ENCODE peak calls at places on chromosomes 5 and 9, in four cellular contexts. One of them, this sample, is unnamed.

GRCh38 chr5:119078870-119079269 is 8.0 kb downstream of the DMXL1 start:
- DNase-seq in stomach: no peak
- DNase-seq in IMR-90: peak
- DNase-seq in ovary: no peak
- DNase-seq in this sample: no peak

GRCh38 chr5:160231789-160232342 is 2.6 kb downstream of the FABP6 start:
- DNase-seq in stomach: no peak
- DNase-seq in IMR-90: peak
- DNase-seq in ovary: no peak
- DNase-seq in this sample: no peak

GRCh38 chr9:86925686-86926085 is 21.6 kb downstream of the GAS1 start:
- DNase-seq in stomach: no peak
- DNase-seq in IMR-90: peak
- DNase-seq in ovary: no peak
- DNase-seq in this sample: no peak

GRCh38 chr5:54229041-54229780 is 81.2 kb downstream of the ARL15 start:
- DNase-seq in stomach: peak
- DNase-seq in IMR-90: peak
- DNase-seq in ovary: peak
- DNase-seq in this sample: peak

GRCh38 chr9:18327106-18327505 is 146.8 kb upstream of the ADAMTSL1 start:
- DNase-seq in stomach: no peak
- DNase-seq in IMR-90: no peak
- DNase-seq in ovary: no peak
- DNase-seq in this sample: no peak

GRCh38 chr9:106438928-106439327 is 424.0 kb upstream of the ZNF462 start:
- DNase-seq in stomach: no peak
- DNase-seq in IMR-90: no peak
- DNase-seq in ovary: no peak
- DNase-seq in this sample: no peak

GRCh38 chr9:86387376-86387775 is 33.2 kb upstream of the TUT7 start:
- DNase-seq in stomach: no peak
- DNase-seq in IMR-90: no peak
- DNase-seq in ovary: no peak
- DNase-seq in this sample: no peak

GRCh38 chr9:86754581-86754980 is 192.7 kb downstream of the GAS1 start:
- DNase-seq in stomach: no peak
- DNase-seq in IMR-90: no peak
- DNase-seq in ovary: no peak
- DNase-seq in this sample: no peak

GRCh38 chr5:142445266-142445665 is 120.4 kb upstream of the SPRY4 start:
- DNase-seq in stomach: no peak
- DNase-seq in IMR-90: peak
- DNase-seq in ovary: no peak
- DNase-seq in this sample: no peak

GRCh38 chr9:128055222-128056040 is 11.7 kb downstream of the NAIF1 start:
- DNase-seq in stomach: peak
- DNase-seq in IMR-90: no peak
- DNase-seq in ovary: peak
- DNase-seq in this sample: no peak

DNA sequence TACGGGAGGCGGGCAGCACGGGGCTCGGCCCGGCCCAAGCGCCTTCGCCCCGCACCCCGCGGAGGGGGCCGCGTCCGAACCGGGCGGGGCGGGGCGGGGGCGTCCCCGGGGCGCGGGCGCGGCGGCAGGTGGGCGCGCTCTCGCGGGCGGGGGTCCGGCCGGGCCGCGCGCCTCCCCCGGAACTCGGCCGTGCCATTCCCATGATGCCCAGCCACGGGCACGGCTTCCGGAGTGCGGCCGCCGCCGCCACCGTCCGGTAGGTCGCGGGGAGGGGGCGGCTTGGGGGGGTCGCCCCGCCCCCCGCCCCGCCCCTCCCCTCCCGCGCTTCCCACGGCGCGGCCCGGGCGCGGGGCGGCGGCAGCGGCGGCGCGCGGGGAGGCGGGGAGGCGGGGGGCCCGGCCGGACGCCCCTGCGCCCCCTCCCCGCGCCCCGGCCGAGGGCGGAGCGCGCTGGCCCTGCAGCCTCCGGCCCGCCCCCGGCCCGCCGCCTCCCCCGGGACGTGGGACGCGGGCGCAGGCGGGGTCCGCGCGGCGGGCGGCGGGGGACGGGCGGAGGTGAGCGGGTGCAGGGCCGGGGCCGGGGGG is at the start of gene PPP1R26:
- DNase-seq in stomach: peak
- DNase-seq in IMR-90: no peak
- DNase-seq in ovary: no peak
- DNase-seq in this sample: no peak
- TF ChIP-seq POLR2A in stomach: no peak
- TF ChIP-seq POLR2A in IMR-90: no peak
- TF ChIP-seq POLR2A in ovary: no peak
- TF ChIP-seq POLR2A in this sample: no peak

DNA sequence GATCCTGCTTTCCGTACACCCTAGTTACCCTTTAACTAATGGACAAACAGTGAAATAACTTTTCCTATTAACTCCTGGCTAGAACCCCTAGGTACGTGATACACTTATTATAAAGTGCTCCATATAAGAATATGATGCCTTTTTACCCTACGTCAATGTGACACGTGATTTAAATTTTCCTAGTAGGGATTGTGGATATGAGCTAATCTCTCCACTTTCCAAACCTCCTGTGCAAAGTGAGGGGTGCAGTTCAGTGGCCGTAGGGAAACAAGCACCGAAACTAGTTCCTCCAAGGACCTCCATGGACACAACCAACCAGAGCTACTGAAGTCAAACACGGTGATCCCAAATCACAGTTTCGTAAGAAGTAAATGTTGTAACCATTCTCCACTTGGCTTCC is 19.3 kb downstream of the NFIB start:
- DNase-seq in stomach: no peak
- DNase-seq in IMR-90: no peak
- DNase-seq in ovary: no peak
- DNase-seq in this sample: no peak
- TF ChIP-seq POLR2A in stomach: no peak
- TF ChIP-seq POLR2A in IMR-90: no peak
- TF ChIP-seq POLR2A in ovary: no peak
- TF ChIP-seq POLR2A in this sample: no peak

GRCh38 chr5:176386491-176386890 is 1.9 kb downstream of the NOP16 start:
- DNase-seq in stomach: no peak
- DNase-seq in IMR-90: no peak
- DNase-seq in ovary: no peak
- DNase-seq in this sample: no peak

GRCh38 chr5:176389114-176389768 is 690 bp downstream of the HIGD2A start:
- DNase-seq in stomach: no peak
- DNase-seq in IMR-90: no peak
- DNase-seq in ovary: no peak
- DNase-seq in this sample: no peak

GRCh38 chr5:176387384-176387925 is 943 bp downstream of the NOP16 start:
- DNase-seq in stomach: no peak
- DNase-seq in IMR-90: no peak
- DNase-seq in ovary: no peak
- DNase-seq in this sample: peak

GRCh38 chr5:176388003-176388340 is 426 bp downstream of the NOP16 start:
- DNase-seq in stomach: no peak
- DNase-seq in IMR-90: peak
- DNase-seq in ovary: no peak
- DNase-seq in this sample: peak

DNA sequence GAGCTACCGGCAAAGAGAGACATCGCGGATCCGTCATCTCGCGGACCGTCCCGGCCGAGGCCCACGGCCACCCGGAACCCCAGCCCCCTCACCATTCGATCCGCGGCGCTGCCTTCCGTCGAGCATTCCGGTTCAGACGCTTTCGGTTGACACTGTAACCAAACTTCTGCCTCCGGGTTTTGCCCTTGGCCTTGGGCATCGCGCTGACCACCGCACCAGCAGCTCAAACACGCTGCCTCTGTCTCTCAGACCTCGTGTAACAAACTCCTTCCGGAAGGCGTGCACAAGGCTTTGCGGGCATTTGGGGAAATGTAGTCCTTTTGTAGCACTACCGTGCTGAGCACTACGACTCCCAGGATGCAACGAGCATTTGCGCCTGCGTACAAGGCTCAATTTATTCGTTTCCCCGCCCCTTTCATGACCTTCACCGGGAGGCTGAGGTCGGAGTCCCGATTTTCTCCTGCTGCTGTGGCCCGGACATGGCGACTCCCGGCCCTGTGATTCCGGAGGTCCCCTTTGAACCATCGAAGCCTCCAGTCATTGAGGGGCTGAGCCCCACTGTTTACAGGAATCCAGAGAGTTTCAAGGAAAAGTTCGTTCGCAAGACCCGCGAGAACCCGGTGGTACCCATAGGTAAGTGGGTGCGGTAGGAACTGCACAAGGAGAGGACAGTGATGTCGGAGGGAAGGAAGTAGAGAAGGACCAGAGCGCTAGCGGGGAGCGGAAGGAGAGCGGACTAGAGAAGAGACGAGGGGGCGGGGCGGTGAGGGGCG is at the start of the genes HIGD2A and NOP16:
- DNase-seq in stomach: peak
- DNase-seq in IMR-90: peak
- DNase-seq in ovary: peak
- DNase-seq in this sample: peak
- TF ChIP-seq POLR2A in stomach: no peak
- TF ChIP-seq POLR2A in IMR-90: peak
- TF ChIP-seq POLR2A in ovary: no peak
- TF ChIP-seq POLR2A in this sample: peak

GRCh38 chr5:157821405-157821804 is 37.5 kb downstream of the CLINT1 start:
- DNase-seq in stomach: no peak
- DNase-seq in IMR-90: no peak
- DNase-seq in ovary: no peak
- DNase-seq in this sample: no peak

GRCh38 chr5:157821822-157822622 is 36.9 kb downstream of the CLINT1 start:
- DNase-seq in stomach: no peak
- DNase-seq in IMR-90: peak
- DNase-seq in ovary: no peak
- DNase-seq in this sample: no peak

GRCh38 chr5:157818368-157818767 is 40.6 kb downstream of the CLINT1 start:
- DNase-seq in stomach: no peak
- DNase-seq in IMR-90: no peak
- DNase-seq in ovary: no peak
- DNase-seq in this sample: no peak

GRCh38 chr5:157819502-157820125 is 39.3 kb downstream of the CLINT1 start:
- DNase-seq in stomach: no peak
- DNase-seq in IMR-90: no peak
- DNase-seq in ovary: no peak
- DNase-seq in this sample: no peak

GRCh38 chr5:157820593-157821252 is 38.2 kb downstream of the CLINT1 start:
- DNase-seq in stomach: no peak
- DNase-seq in IMR-90: peak
- DNase-seq in ovary: no peak
- DNase-seq in this sample: peak
- TF ChIP-seq POLR2A in stomach: no peak
- TF ChIP-seq POLR2A in IMR-90: no peak
- TF ChIP-seq POLR2A in ovary: no peak
- TF ChIP-seq POLR2A in this sample: no peak

DNA sequence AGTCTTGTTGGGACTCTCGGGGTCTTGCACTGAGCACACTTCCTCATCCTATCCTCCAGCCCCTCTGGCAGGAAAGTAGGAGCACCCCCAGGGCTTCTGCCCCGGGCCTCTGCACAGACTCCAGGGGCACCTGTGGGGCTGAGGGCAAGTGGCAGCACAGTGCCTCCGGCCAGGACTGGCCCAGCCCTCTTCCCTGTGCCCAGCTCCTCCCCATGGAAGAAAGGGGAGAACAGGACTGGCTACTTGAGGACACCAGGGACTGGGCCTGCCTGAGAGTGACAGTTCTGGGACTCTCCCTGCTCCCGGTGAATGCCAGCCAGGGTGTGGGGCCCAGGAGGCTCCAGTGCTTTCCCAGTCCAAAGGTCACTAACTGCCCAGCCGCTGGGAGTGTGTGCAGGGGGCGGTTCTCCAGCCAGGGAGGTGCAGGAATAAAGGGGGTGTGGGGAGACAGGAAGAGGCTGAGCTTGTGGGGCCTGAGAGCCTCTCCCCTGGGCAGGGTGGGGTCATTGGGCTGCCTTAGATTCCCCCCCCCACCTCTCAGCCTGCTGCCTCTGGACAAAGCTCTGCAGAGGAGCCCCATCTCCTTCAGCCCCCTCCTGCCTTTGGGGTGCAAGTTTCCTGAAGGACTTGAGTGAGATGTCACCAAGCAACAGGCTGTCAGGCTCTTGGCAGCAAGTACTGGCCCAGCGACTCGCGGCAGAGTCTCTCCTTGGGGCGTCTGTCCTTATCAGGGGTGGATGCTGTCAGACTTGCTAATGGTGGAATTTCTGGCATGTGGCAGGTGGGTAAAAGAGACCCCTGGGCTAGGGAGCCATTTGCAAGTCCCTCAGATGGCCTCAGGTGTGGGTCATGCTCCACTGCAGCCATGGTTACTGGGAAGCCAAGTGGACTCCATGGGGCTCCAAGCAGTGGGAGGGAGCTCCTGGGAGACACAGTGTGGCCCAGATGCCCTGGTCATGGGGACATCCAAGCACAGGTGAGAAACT is 19.1 kb upstream of the JADE2 start:
- DNase-seq in stomach: peak
- DNase-seq in IMR-90: no peak
- DNase-seq in ovary: no peak
- DNase-seq in this sample: no peak
- TF ChIP-seq POLR2A in stomach: no peak
- TF ChIP-seq POLR2A in IMR-90: no peak
- TF ChIP-seq POLR2A in ovary: no peak
- TF ChIP-seq POLR2A in this sample: no peak

DNA sequence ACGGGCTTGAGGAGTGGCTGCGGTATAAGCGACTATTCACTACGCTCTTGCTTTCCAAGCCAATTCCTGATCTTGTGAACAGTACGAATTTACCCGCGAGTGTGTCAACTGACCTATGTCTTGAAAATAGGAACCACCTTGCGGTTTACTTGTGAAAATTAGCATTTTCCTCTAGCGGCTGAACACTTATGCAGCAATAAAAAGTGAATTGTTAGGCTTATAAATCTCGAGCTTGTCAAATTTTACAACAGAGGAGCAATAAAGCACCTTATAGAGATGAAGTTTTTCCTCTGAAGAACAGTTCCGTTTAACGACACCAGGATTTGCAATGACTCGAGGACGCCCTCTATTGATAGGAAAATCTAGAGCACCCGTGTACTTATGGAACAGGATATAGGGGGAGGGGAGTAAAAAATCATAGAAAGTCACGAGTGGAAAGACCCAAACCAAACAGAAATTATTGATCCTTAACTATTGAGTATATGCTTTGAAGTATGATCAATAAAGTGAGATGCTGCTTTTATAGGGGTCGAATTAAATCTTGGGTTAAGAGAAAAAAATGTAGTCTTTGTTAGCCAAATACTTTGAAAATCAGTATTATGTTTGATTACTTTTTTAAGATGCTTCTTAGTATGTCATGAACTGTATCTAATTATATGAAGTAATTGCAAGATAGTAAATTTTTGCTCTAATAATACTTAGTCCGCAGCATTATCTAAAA is 1.9 kb upstream of the RGMB start:
- DNase-seq in stomach: peak
- DNase-seq in IMR-90: peak
- DNase-seq in ovary: peak
- DNase-seq in this sample: peak
- TF ChIP-seq POLR2A in stomach: no peak
- TF ChIP-seq POLR2A in IMR-90: no peak
- TF ChIP-seq POLR2A in ovary: no peak
- TF ChIP-seq POLR2A in this sample: no peak

GRCh38 chr9:35071814-35072460 is 488 bp downstream of the VCP start:
- DNase-seq in stomach: peak
- DNase-seq in IMR-90: peak
- DNase-seq in ovary: peak
- DNase-seq in this sample: peak
- TF ChIP-seq POLR2A in stomach: no peak
- TF ChIP-seq POLR2A in IMR-90: peak
- TF ChIP-seq POLR2A in ovary: no peak
- TF ChIP-seq POLR2A in this sample: no peak

This sample was measured in erythroblast.